ENCODE peak calls at places on chromosomes 5 and 9, in five cellular contexts. S is NCI-H1092 treated with DMSO at 0.1 percent for 48 hours; L is naive thymus-derived CD8-positive, alpha-beta T cell; V is HCEC 1CT; I is left cardiac atrium. M is an unnamed sample.

GRCh38 chr5:133950821-133951612 is 17.4 kb downstream of the C5orf15 start:
- DNase-seq in L (no peak), V (no peak), I (no peak), S (no peak), M (no peak)

GRCh38 chr9:33884856-33885701 is 68.1 kb downstream of the UBE2R2 start:
- DNase-seq in I (peak), S (peak), V (peak), L (no peak), M (no peak)

GRCh38 chr5:71471193-71471592 is 15.7 kb downstream of the BDP1 start:
- DNase-seq in V (peak), S (no peak), L (no peak), I (no peak), M (peak)

GRCh38 chr5:30505014-30505886 is 688.2 kb upstream of the CDH6 start:
- DNase-seq in I (no peak), S (no peak), V (no peak), L (no peak), M (no peak)

GRCh38 chr9:34988218-34989055 is 1.1 kb upstream of the DNAJB5 start:
- DNase-seq in V (no peak), I (peak), L (peak), S (peak), M (no peak)

GRCh38 chr5:142864293-142865260 is 94.4 kb downstream of the ARHGAP26 start:
- DNase-seq in L (no peak), S (no peak), V (no peak), I (peak), M (no peak)

GRCh38 chr5:157563373-157564148 is 12.0 kb downstream of the ADAM19 start:
- DNase-seq in I (peak), L (no peak), V (peak), S (no peak), M (no peak)

GRCh38 chr5:150062523-150062922 is 23.8 kb downstream of the CSF1R start:
- DNase-seq in L (no peak), V (no peak), I (no peak), S (no peak), M (no peak)

GRCh38 chr5:19035816-19036215 is 952.2 kb downstream of the CDH18 start:
- DNase-seq in V (no peak), L (no peak), I (no peak), S (no peak), M (no peak)

GRCh38 chr9:78298046-78298511 is 1.2 kb downstream of the PSAT1 start:
- DNase-seq in V (no peak), L (no peak), S (peak), I (no peak), M (no peak)